ENCODE peak calls at places on chromosomes 1 and 21, in four cellular contexts. One of them, this sample, is unnamed.

GRCh38 chr21:41359289-41359688 is 2.5 kb upstream of the MX2 start:
- DNase-seq in GM12878: no peak
- DNase-seq in K562: no peak
- DNase-seq in GM12891: no peak
- DNase-seq in this sample: no peak

GRCh38 chr1:79074975-79075374 is 68.4 kb upstream of the ADGRL4 start:
- DNase-seq in K562: no peak
- DNase-seq in GM12878: no peak
- DNase-seq in GM12891: no peak
- DNase-seq in this sample: no peak

GRCh38 chr1:209884249-209884648 is 53.8 kb upstream of the SYT14 start:
- DNase-seq in GM12878: no peak
- DNase-seq in K562: no peak
- DNase-seq in GM12891: no peak
- DNase-seq in this sample: no peak

GRCh38 chr1:109050228-109050995 is 8.5 kb upstream of the WDR47 start:
- DNase-seq in GM12878: no peak
- DNase-seq in K562: no peak
- DNase-seq in GM12891: no peak
- DNase-seq in this sample: no peak

GRCh38 chr1:201888282-201889033 is at the start of gene SHISA4:
- DNase-seq in K562: peak
- DNase-seq in GM12878: no peak
- DNase-seq in GM12891: peak
- DNase-seq in this sample: no peak

GRCh38 chr21:26473471-26473870 is 99.6 kb downstream of the CYYR1 start:
- DNase-seq in GM12891: no peak
- DNase-seq in K562: no peak
- DNase-seq in GM12878: no peak
- DNase-seq in this sample: no peak

GRCh38 chr1:39158330-39159086 is 46.0 kb upstream of the MACF1 start:
- DNase-seq in GM12878: peak
- DNase-seq in GM12891: no peak
- DNase-seq in K562: peak
- DNase-seq in this sample: no peak

GRCh38 chr21:42555756-42556438 is 42.2 kb downstream of the SLC37A1 start:
- DNase-seq in GM12891: no peak
- DNase-seq in K562: no peak
- DNase-seq in GM12878: no peak
- DNase-seq in this sample: no peak

GRCh38 chr1:197958438-197958837 is 41.3 kb downstream of the LHX9 start:
- DNase-seq in GM12891: no peak
- DNase-seq in GM12878: no peak
- DNase-seq in K562: no peak
- DNase-seq in this sample: no peak

GRCh38 chr1:42877380-42877779 is 31.0 kb downstream of the ZNF691 start:
- DNase-seq in GM12891: no peak
- DNase-seq in K562: no peak
- DNase-seq in GM12878: no peak
- DNase-seq in this sample: no peak

GRCh38 chr21:39181205-39181818 is 1.9 kb downstream of the PSMG1 start:
- DNase-seq in K562: no peak
- DNase-seq in GM12878: no peak
- DNase-seq in GM12891: no peak
- DNase-seq in this sample: no peak

GRCh38 chr1:23286401-23286800 is 57.7 kb downstream of the HNRNPR start:
- DNase-seq in GM12891: no peak
- DNase-seq in K562: no peak
- DNase-seq in GM12878: no peak
- DNase-seq in this sample: no peak

GRCh38 chr1:1283821-1284220 is 3.6 kb downstream of the SCNN1D start:
- DNase-seq in GM12878: peak
- DNase-seq in K562: peak
- DNase-seq in GM12891: no peak
- DNase-seq in this sample: no peak

GRCh38 chr1:150876111-150876434 is 326 bp downstream of the ARNT start:
- DNase-seq in GM12891: peak
- DNase-seq in GM12878: no peak
- DNase-seq in K562: no peak
- DNase-seq in this sample: peak

GRCh38 chr1:39089811-39090519 is 63.8 kb downstream of the NDUFS5 start:
- DNase-seq in GM12891: no peak
- DNase-seq in GM12878: no peak
- DNase-seq in K562: no peak
- DNase-seq in this sample: no peak

GRCh38 chr1:21647431-21648373 is 21.5 kb downstream of the RAP1GAP start:
- DNase-seq in GM12878: no peak
- DNase-seq in K562: peak
- DNase-seq in GM12891: peak
- DNase-seq in this sample: peak

GRCh38 chr1:70072239-70072751 is 133.1 kb downstream of the LRRC40 start:
- DNase-seq in GM12891: no peak
- DNase-seq in K562: no peak
- DNase-seq in GM12878: no peak
- DNase-seq in this sample: no peak

GRCh38 chr1:19960621-19961020 is 18.8 kb downstream of the PLA2G2A start:
- DNase-seq in GM12891: no peak
- DNase-seq in GM12878: no peak
- DNase-seq in K562: no peak
- DNase-seq in this sample: no peak
- TF ChIP-seq POLR2AphosphoS5 in GM12891: no peak
- TF ChIP-seq POLR2AphosphoS5 in GM12878: no peak
- TF ChIP-seq POLR2AphosphoS5 in K562: no peak
- TF ChIP-seq POLR2AphosphoS5 in this sample: no peak

DNA sequence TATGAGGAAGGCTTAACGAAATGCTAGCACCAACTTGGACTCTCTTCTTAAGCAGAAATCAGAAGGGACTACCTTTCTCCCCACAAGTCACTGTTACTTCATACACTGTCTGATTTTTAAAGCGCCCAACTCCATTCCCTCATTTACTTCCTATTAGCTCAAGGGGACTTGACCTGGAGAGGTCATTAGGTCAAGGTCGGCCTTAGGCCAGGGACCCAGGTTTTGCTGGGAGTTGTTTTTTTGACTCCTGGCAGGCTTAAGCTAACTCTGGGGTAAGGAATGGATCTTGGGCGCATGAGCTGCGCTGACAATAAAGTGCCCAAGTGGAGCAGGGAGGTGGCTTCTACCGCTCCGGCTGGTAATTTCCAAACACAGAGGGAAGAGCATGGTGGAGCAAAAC is 16.8 kb downstream of the ADAR start:
- DNase-seq in GM12891: no peak
- DNase-seq in K562: no peak
- DNase-seq in GM12878: no peak
- DNase-seq in this sample: no peak
- TF ChIP-seq SPI1 in GM12891: no peak
- TF ChIP-seq SPI1 in K562: no peak
- TF ChIP-seq SPI1 in GM12878: no peak
- TF ChIP-seq SPI1 in this sample: no peak

DNA sequence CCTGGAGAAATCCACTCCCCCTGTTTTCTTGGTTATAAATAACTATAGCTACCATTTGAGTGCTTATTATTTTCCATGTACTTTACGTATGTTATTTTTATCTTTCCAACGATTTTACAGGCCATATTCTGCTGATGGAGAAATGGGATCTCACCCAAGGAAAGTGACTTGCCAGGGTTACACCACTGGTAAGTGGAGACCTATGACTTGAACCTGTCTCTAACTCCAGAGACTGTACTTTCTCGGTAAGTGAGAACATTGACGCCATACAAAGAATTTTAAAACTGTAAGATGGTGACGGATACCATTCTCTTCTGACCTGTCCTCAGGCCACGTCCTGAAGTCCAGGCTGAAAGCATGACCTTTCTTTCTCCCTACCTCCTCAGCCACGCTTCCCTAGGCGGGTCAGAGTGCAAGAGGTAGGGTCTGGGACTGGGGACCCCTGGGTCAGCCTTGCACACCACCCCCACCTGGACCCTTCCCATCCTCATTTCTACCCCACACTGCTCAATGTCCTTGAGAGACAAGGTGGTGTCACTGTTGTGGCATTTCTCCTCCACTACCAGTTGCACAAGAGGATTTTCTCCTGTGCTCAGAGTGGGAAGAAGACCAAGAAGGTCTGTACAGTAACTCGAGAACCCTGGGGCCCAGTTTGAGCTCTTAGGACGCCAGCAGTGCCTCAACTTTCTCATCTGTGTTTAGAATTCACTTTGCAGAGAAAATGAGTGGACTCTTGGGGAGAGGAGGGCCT is 49.2 kb upstream of the CD34 start:
- DNase-seq in K562: no peak
- DNase-seq in GM12878: no peak
- DNase-seq in GM12891: no peak
- DNase-seq in this sample: no peak
- TF ChIP-seq POLR2AphosphoS5 in K562: no peak
- TF ChIP-seq POLR2AphosphoS5 in GM12878: no peak
- TF ChIP-seq POLR2AphosphoS5 in GM12891: no peak
- TF ChIP-seq POLR2AphosphoS5 in this sample: no peak

DNA sequence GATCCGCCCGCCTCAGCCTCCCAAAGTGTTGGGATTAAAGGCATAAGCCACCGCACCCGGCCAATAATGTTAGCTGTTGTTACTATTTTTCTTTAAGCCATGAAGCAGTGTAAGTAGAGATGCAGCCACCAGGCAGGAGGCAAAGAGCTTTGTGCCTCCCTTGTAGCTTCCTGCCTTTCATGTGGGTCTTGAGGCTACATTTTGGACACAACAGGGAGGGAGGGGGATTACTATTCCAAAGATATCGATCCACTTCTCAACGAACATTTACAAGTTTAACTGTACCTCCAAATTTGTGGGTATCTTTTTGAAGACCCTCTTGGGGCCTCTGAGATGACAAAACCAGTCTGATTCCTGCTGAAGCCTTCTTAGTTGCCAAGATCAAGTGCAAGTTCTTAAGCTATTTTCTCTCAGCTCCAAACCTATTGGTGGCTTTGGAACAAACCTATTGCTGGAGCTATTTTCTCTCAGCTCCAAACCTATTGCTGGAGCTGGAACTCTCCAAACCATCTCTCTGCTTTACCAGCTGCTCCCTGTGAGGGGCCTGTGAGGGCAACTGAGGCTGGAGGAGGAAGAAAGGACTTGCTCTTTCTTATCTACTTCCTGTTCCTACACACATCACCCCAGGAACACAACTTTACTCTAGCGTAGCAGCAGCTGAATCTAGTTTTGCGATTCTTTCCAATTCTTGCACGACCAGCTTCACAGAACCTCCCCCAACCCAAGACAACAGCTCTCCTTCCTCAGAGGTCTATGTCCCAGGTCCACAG is 16.2 kb upstream of the RCAN3 start:
- DNase-seq in GM12891: no peak
- DNase-seq in K562: no peak
- DNase-seq in GM12878: no peak
- DNase-seq in this sample: no peak
- TF ChIP-seq SPI1 in GM12891: no peak
- TF ChIP-seq SPI1 in K562: no peak
- TF ChIP-seq SPI1 in GM12878: no peak
- TF ChIP-seq SPI1 in this sample: no peak

This sample was measured in HL-60.